ENCODE peak calls at places on chromosomes 3 and 15, in four cellular contexts. H is K562, Y is HepG2, Z is H1. X is an unnamed sample.

GRCh38 chr3:66237551-66237950 is 16.8 kb downstream of the SLC25A26 start:
- DNase-seq in Z (no peak), Y (no peak), H (no peak), X (no peak)

GRCh38 chr3:3531476-3531875 is 267.8 kb upstream of the LRRN1 start:
- DNase-seq in H (no peak), Z (no peak), Y (no peak), X (no peak)

GRCh38 chr3:152183473-152183872 is 85.3 kb upstream of the MBNL1 start:
- DNase-seq in H (peak; percentile 58), Z (no peak), Y (peak; percentile 54), X (peak; percentile 62)

GRCh38 chr3:169966086-169966950 is at the start of gene SEC62:
- DNase-seq in Y (peak; percentile 81), Z (peak; percentile 85), H (peak; percentile 93), X (peak; percentile 88)

GRCh38 chr15:70179309-70179892 is 81.7 kb upstream of the TLE3 start:
- DNase-seq in H (no peak), Y (no peak), Z (no peak), X (no peak)

GRCh38 chr15:91867581-91868026 is 14.1 kb downstream of the SLCO3A1 start:
- DNase-seq in Z (no peak), H (no peak), Y (no peak), X (peak; percentile 73)

GRCh38 chr3:115931581-115931980 is 308.3 kb downstream of the GAP43 start:
- DNase-seq in Z (no peak), Y (no peak), H (no peak), X (no peak)

GRCh38 chr3:114809668-114810413 is 337.2 kb downstream of the ZBTB20 start:
- DNase-seq in Z (no peak), H (no peak), Y (peak; percentile 8), X (peak; percentile 11)

GRCh38 chr3:73270839-73271483 is 209.5 kb downstream of the EBLN2 start:
- DNase-seq in Y (no peak), H (no peak), Z (no peak), X (no peak)

GRCh38 chr3:57977755-57978715 is 30.2 kb upstream of the FLNB start:
- DNase-seq in Y (peak; percentile 67), H (no peak), Z (no peak), X (no peak)

GRCh38 chr3:188439080-188439479 is 285.1 kb downstream of the LPP start:
- DNase-seq in H (no peak), Z (no peak), Y (no peak), X (no peak)

GRCh38 chr3:60497922-60498321 is 753.3 kb downstream of the FHIT start:
- DNase-seq in Y (no peak), H (no peak), Z (no peak), X (no peak)

GRCh38 chr15:34271493-34271892 is 46.7 kb downstream of the EMC4 start:
- DNase-seq in Z (no peak), H (no peak), Y (peak; percentile 3), X (peak; percentile 52)

GRCh38 chr15:99306694-99307338 is 55.5 kb downstream of the LRRC28 start:
- DNase-seq in H (no peak), Z (no peak), Y (peak; percentile 50), X (no peak)

GRCh38 chr3:52388933-52389332 is 56.0 kb downstream of the SEMA3G start:
- DNase-seq in H (no peak), Y (no peak), Z (no peak), X (no peak)

GRCh38 chr3:172836390-172836997 is 86.0 kb downstream of the ECT2 start:
- DNase-seq in H (peak; percentile 23), Z (no peak), Y (peak; percentile 35), X (peak; percentile 18)

GRCh38 chr3:53161345-53161819 is 373 bp downstream of the PRKCD start:
- DNase-seq in Y (no peak), H (no peak), Z (no peak), X (peak; percentile 26)

GRCh38 chr3:14806641-14807263 is 12.0 kb upstream of the FGD5 start:
- DNase-seq in Y (no peak), H (no peak), Z (no peak), X (no peak)

GRCh38 chr3:43932921-43933320 is 242.2 kb downstream of the ABHD5 start:
- DNase-seq in Y (no peak), H (no peak), Z (no peak), X (no peak)

GRCh38 chr15:62059818-62060115 is 480 bp downstream of the VPS13C start:
- DNase-seq in Y (peak; percentile 61), Z (no peak), H (no peak), X (peak; percentile 62)

GRCh38 chr3:58672880-58673279 is 6.3 kb upstream of the FAM3D start:
- DNase-seq in Z (no peak), Y (no peak), H (no peak), X (no peak)

GRCh38 chr3:141192345-141192744 is 39.3 kb upstream of the PXYLP1 start:
- DNase-seq in Z (peak; percentile 88), Y (peak; percentile 87), H (peak; percentile 86), X (peak; percentile 90)

GRCh38 chr3:171286580-171287249 is 173.5 kb downstream of the TNIK start:
- DNase-seq in H (no peak), Y (peak; percentile 29), Z (no peak), X (no peak)

GRCh38 chr3:126692858-126693257 is 11.2 kb upstream of the CHCHD6 start:
- DNase-seq in H (no peak), Y (no peak), Z (no peak), X (no peak)

GRCh38 chr15:29913528-29914135 is 91.4 kb upstream of the TJP1 start:
- DNase-seq in H (no peak), Z (no peak), Y (no peak), X (no peak)

GRCh38 chr15:66165856-66166255 is 87.7 kb downstream of the MEGF11 start:
- DNase-seq in H (no peak), Z (no peak), Y (no peak), X (no peak)

GRCh38 chr15:74828835-74829234 is 2.4 kb downstream of the CPLX3 start:
- DNase-seq in Y (no peak), Z (no peak), H (no peak), X (no peak)
- TF ChIP-seq PHF8 in Y (no peak), Z (no peak), H (no peak), X (no peak)

DNA sequence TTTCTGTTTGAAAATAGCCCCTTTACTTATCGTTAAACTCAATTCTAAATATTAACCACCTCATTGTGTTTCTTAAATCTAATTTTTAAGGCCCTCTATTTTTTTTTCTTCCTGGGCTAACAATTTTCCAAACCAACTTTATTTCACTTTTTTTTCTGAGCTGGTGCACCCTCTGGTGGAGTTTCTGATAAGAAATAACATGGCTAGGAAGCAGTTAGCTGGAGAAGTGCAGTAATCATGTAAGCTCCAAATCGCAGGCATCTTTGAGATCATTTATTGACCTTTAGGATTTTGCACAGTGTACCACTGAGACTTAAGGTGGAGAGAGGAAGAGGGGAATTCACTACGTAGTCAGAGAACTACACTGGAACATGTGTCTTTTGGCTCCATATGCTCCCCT is 6.4 kb downstream of the TMEM207 start:
- DNase-seq in H (no peak), Y (peak; percentile 13), Z (no peak), X (peak; percentile 6)
- TF ChIP-seq KDM1A in H (no peak), Y (no peak), Z (no peak), X (no peak)

GRCh38 chr3:45939341-45939771 is 3.9 kb upstream of the CXCR6 start:
- DNase-seq in Z (no peak), H (no peak), Y (no peak), X (no peak)
- TF ChIP-seq PHF8 in Z (no peak), H (no peak), Y (no peak), X (no peak)

DNA sequence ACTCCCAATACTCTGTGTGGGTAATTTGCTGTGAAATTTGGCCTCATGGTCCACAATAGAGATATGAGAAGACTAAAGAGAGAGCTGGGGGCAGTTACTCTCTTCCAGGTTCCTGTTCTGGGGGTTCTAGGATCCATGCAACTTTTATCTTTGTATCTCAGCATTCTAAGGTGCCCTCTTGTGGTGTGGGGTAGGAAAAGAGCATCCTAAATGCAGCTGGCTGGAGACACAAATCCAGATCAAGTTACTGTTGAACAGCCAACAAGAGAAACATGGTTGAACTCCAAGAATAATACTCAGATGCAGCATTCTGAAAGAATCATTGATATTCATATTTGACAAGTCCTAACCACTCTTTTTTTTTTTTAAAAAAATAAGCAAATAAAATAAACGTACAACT is 238.2 kb downstream of the GREM1 start:
- DNase-seq in Z (no peak), H (peak; percentile 8), Y (peak; percentile 25), X (peak; percentile 55)
- TF ChIP-seq KDM1A in Z (no peak), H (no peak), Y (no peak), X (no peak)

X was measured in A549.